ENCODE peak calls at places on chromosomes 1 and 21, in nine cellular contexts. B is left ventricle myocardium inferior, J is astrocyte of the spinal cord, L is DND-41, N is H9, A is kidney epithelial cell, Z is AG10803, E is GM10248, P is AG04449. K is an unnamed sample.

GRCh38 chr1:1058088-1058905 is 15.8 kb downstream of the RNF223 start:
- DNase-seq in B (no peak), J (no peak), L (no peak), N (no peak), A (no peak), Z (no peak), E (no peak), P (no peak), K (no peak)

GRCh38 chr1:211473823-211474222 is 18.1 kb downstream of the RD3 start:
- DNase-seq in B (no peak), J (no peak), L (no peak), N (no peak), A (no peak), Z (no peak), E (no peak), P (no peak), K (no peak)

GRCh38 chr1:19205403-19205802 is 4.7 kb downstream of the UBR4 start:
- DNase-seq in B (no peak), J (no peak), L (no peak), N (no peak), A (no peak), Z (no peak), E (peak; percentile 42), P (no peak), K (peak; percentile 56)

GRCh38 chr1:44926311-44926781 is 60.0 kb downstream of the EIF2B3 start:
- DNase-seq in B (no peak), J (peak; percentile 67), L (no peak), N (no peak), A (no peak), Z (peak; percentile 96), E (no peak), P (peak; percentile 55), K (no peak)

GRCh38 chr1:29711582-29712274 is 475.4 kb downstream of the PTPRU start:
- DNase-seq in B (no peak), J (peak; percentile 95), L (no peak), N (no peak), A (peak; percentile 91), Z (peak; percentile 80), E (no peak), P (no peak), K (no peak)

GRCh38 chr1:229557214-229557850 is 1.2 kb downstream of the ABCB10 start:
- DNase-seq in B (no peak), J (peak; percentile 18), L (peak; percentile 25), N (no peak), A (no peak), Z (peak; percentile 48), E (peak; percentile 47), P (no peak), K (peak; percentile 52)

GRCh38 chr1:93804412-93804811 is 74.6 kb downstream of the DNTTIP2 start:
- DNase-seq in B (no peak), J (peak; percentile 88), L (no peak), N (no peak), A (peak; percentile 43), Z (peak; percentile 83), E (no peak), P (no peak), K (no peak)

GRCh38 chr1:20499718-20500117 is 8.2 kb downstream of the MUL1 start:
- DNase-seq in B (no peak), J (no peak), L (no peak), N (no peak), A (no peak), Z (no peak), E (no peak), P (no peak), K (no peak)

GRCh38 chr21:41985662-41986416 is 24.3 kb downstream of the ZBTB21 start:
- DNase-seq in B (no peak), J (no peak), L (no peak), N (no peak), A (no peak), Z (no peak), E (no peak), P (no peak), K (no peak)

GRCh38 chr1:31189696-31190674 is 49.7 kb downstream of the NKAIN1 start:
- DNase-seq in B (no peak), J (no peak), L (no peak), N (no peak), A (no peak), Z (no peak), E (no peak), P (no peak), K (no peak)

GRCh38 chr1:5990913-5991783 is 1.1 kb downstream of the NPHP4 start:
- DNase-seq in B (no peak), J (peak; percentile 18), L (peak; percentile 56), N (no peak), A (no peak), Z (peak; percentile 15), E (peak; percentile 53), P (no peak), K (peak; percentile 75)

GRCh38 chr21:45236481-45236880 is 51.2 kb downstream of the POFUT2 start:
- DNase-seq in B (no peak), J (no peak), L (no peak), N (no peak), A (no peak), Z (no peak), E (no peak), P (no peak), K (no peak)
- TF ChIP-seq CTCF in B (no peak), J (no peak), L (no peak), N (peak; percentile 16), A (no peak), Z (no peak), E (peak; percentile 49), P (no peak), K (peak; percentile 15)

GRCh38 chr1:221012087-221012486 is 132.8 kb downstream of the HLX start:
- DNase-seq in B (no peak), J (no peak), L (no peak), N (no peak), A (no peak), Z (no peak), E (no peak), P (no peak), K (no peak)
- TF ChIP-seq CTCF in B (no peak), J (no peak), L (no peak), N (no peak), A (no peak), Z (no peak), E (no peak), P (no peak), K (no peak)

DNA sequence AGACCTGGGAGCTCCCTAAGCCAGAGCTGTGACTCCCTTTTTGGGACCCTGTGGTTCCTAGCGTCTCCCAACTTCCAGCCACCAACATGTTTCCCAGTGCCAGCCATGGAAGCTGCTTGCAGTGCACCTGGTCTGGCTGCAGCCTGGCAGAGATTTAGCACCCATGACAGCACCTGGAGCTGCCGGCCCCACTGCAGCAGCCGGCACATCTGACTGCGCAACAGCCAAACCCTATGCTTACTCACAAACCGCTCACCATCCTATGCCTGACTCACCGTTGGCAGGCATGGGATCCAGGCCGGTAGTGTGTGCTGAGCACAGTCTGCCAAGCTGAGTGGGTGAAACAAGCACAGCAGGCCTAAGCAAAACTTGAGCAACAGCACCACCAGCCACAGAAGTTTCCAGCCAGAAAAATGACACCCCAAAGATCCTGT is 435.9 kb upstream of the PRMT6 start:
- DNase-seq in B (no peak), J (peak; percentile 80), L (no peak), N (no peak), A (peak; percentile 90), Z (peak; percentile 31), E (no peak), P (peak; percentile 19), K (no peak)
- TF ChIP-seq CTCF in B (no peak), J (no peak), L (no peak), N (no peak), A (peak; percentile 15), Z (no peak), E (no peak), P (no peak), K (no peak)

GRCh38 chr1:110771245-110772022 is 96.7 kb upstream of the KCNA3 start:
- DNase-seq in B (no peak), J (no peak), L (no peak), N (no peak), A (no peak), Z (no peak), E (no peak), P (no peak), K (no peak)
- TF ChIP-seq CTCF in B (no peak), J (no peak), L (no peak), N (no peak), A (no peak), Z (no peak), E (no peak), P (no peak), K (no peak)

GRCh38 chr1:11701981-11702803 is 10.7 kb downstream of the DRAXIN start:
- DNase-seq in B (no peak), J (no peak), L (no peak), N (no peak), A (no peak), Z (no peak), E (no peak), P (no peak), K (no peak)

GRCh38 chr1:11697893-11698210 is 6.3 kb downstream of the DRAXIN start:
- DNase-seq in B (no peak), J (no peak), L (no peak), N (no peak), A (no peak), Z (no peak), E (no peak), P (no peak), K (no peak)

GRCh38 chr1:11703357-11704225 is 12.1 kb downstream of the DRAXIN start:
- DNase-seq in B (no peak), J (no peak), L (no peak), N (no peak), A (no peak), Z (no peak), E (no peak), P (no peak), K (no peak)

GRCh38 chr1:11701551-11701961 is 10.0 kb downstream of the DRAXIN start:
- DNase-seq in B (no peak), J (no peak), L (no peak), N (peak; percentile 30), A (no peak), Z (no peak), E (no peak), P (no peak), K (no peak)

GRCh38 chr1:11700655-11701467 is 9.4 kb downstream of the DRAXIN start:
- DNase-seq in B (no peak), J (no peak), L (no peak), N (peak; percentile 29), A (no peak), Z (no peak), E (no peak), P (no peak), K (no peak)
- TF ChIP-seq CTCF in B (no peak), J (no peak), L (no peak), N (no peak), A (no peak), Z (no peak), E (no peak), P (no peak), K (no peak)

DNA sequence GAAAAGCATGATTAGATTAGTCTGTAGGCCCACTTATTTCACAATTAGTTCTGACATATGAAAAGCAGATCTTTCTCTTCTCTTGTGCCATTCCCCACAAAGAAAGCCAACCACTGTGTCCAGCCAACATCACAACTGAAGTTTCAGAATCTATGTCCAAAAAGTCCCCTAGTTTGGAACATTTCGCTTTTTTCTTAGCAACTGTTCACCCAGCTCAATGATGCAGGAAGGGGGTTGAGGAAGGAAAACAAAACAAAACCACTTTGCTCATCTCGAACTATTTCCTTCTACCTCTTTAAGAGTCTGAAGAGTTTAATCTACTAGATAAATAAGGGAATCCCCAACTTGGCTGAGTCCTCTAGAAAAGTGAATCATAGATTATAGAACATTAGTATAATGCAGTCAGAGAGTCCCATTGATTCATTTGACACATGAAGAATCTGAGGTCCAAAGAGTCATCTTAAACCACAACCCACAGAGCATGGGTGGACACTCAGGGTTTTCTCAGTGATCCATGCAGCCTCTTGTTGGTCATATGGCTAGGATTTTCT is 159.3 kb upstream of the SGIP1 start:
- DNase-seq in B (no peak), J (peak; percentile 86), L (no peak), N (no peak), A (peak; percentile 71), Z (peak; percentile 81), E (peak; percentile 47), P (peak; percentile 44), K (peak; percentile 36)
- TF ChIP-seq CTCF in B (no peak), J (no peak), L (no peak), N (no peak), A (no peak), Z (no peak), E (no peak), P (no peak), K (no peak)

K was measured in GM13976.